ENCODE peak calls at places on chromosomes 6 and 20, in six cellular contexts. One of them, this sample, is unnamed.

GRCh38 chr6:14478396-14479225 is 361.0 kb downstream of the CD83 start:
- DNase-seq in NCI-H446: peak
- DNase-seq in aorta: no peak
- DNase-seq in DMS 273 treated with DMSO at 0.1 percent for 48 hours: no peak
- DNase-seq in transverse colon: no peak
- DNase-seq in activated T-cell treated with anti-CD3 and anti-CD28 coated beads, Interleukin-2, amount 50 U/mL, for 4 hours: no peak
- DNase-seq in this sample: peak

GRCh38 chr6:105492706-105493673 is 90.1 kb upstream of the PREP start:
- DNase-seq in NCI-H446: no peak
- DNase-seq in aorta: no peak
- DNase-seq in DMS 273 treated with DMSO at 0.1 percent for 48 hours: no peak
- DNase-seq in transverse colon: no peak
- DNase-seq in activated T-cell treated with anti-CD3 and anti-CD28 coated beads, Interleukin-2, amount 50 U/mL, for 4 hours: no peak
- DNase-seq in this sample: no peak

GRCh38 chr6:16130437-16130891 is 1.6 kb downstream of the MYLIP start:
- DNase-seq in NCI-H446: no peak
- DNase-seq in aorta: no peak
- DNase-seq in DMS 273 treated with DMSO at 0.1 percent for 48 hours: no peak
- DNase-seq in transverse colon: peak
- DNase-seq in activated T-cell treated with anti-CD3 and anti-CD28 coated beads, Interleukin-2, amount 50 U/mL, for 4 hours: no peak
- DNase-seq in this sample: no peak

GRCh38 chr6:138691595-138692057 is 81.9 kb upstream of the CCDC28A start:
- DNase-seq in NCI-H446: no peak
- DNase-seq in aorta: no peak
- DNase-seq in DMS 273 treated with DMSO at 0.1 percent for 48 hours: no peak
- DNase-seq in transverse colon: no peak
- DNase-seq in activated T-cell treated with anti-CD3 and anti-CD28 coated beads, Interleukin-2, amount 50 U/mL, for 4 hours: no peak
- DNase-seq in this sample: peak

GRCh38 chr6:89941031-89941775 is 46.9 kb downstream of the GJA10 start:
- DNase-seq in NCI-H446: no peak
- DNase-seq in aorta: no peak
- DNase-seq in DMS 273 treated with DMSO at 0.1 percent for 48 hours: no peak
- DNase-seq in transverse colon: peak
- DNase-seq in activated T-cell treated with anti-CD3 and anti-CD28 coated beads, Interleukin-2, amount 50 U/mL, for 4 hours: no peak
- DNase-seq in this sample: no peak

GRCh38 chr6:98002678-98003077 is 719.7 kb upstream of the MMS22L start:
- DNase-seq in NCI-H446: no peak
- DNase-seq in aorta: no peak
- DNase-seq in DMS 273 treated with DMSO at 0.1 percent for 48 hours: no peak
- DNase-seq in transverse colon: no peak
- DNase-seq in activated T-cell treated with anti-CD3 and anti-CD28 coated beads, Interleukin-2, amount 50 U/mL, for 4 hours: no peak
- DNase-seq in this sample: no peak

GRCh38 chr6:42523158-42523814 is 40.5 kb upstream of the UBR2 start:
- DNase-seq in NCI-H446: no peak
- DNase-seq in aorta: no peak
- DNase-seq in DMS 273 treated with DMSO at 0.1 percent for 48 hours: no peak
- DNase-seq in transverse colon: no peak
- DNase-seq in activated T-cell treated with anti-CD3 and anti-CD28 coated beads, Interleukin-2, amount 50 U/mL, for 4 hours: no peak
- DNase-seq in this sample: no peak

GRCh38 chr6:122289721-122290501 is 109.5 kb upstream of the HSF2 start:
- DNase-seq in NCI-H446: peak
- DNase-seq in aorta: no peak
- DNase-seq in DMS 273 treated with DMSO at 0.1 percent for 48 hours: no peak
- DNase-seq in transverse colon: no peak
- DNase-seq in activated T-cell treated with anti-CD3 and anti-CD28 coated beads, Interleukin-2, amount 50 U/mL, for 4 hours: no peak
- DNase-seq in this sample: peak

GRCh38 chr6:423799-424345 is 32.3 kb downstream of the IRF4 start:
- DNase-seq in NCI-H446: no peak
- DNase-seq in aorta: no peak
- DNase-seq in DMS 273 treated with DMSO at 0.1 percent for 48 hours: no peak
- DNase-seq in transverse colon: no peak
- DNase-seq in activated T-cell treated with anti-CD3 and anti-CD28 coated beads, Interleukin-2, amount 50 U/mL, for 4 hours: no peak
- DNase-seq in this sample: peak

GRCh38 chr6:35247642-35248231 is 11.8 kb upstream of the ZNF76 start:
- DNase-seq in NCI-H446: no peak
- DNase-seq in aorta: no peak
- DNase-seq in DMS 273 treated with DMSO at 0.1 percent for 48 hours: no peak
- DNase-seq in transverse colon: no peak
- DNase-seq in activated T-cell treated with anti-CD3 and anti-CD28 coated beads, Interleukin-2, amount 50 U/mL, for 4 hours: no peak
- DNase-seq in this sample: no peak

GRCh38 chr20:61350500-61351250 is 98.6 kb downstream of the CDH4 start:
- DNase-seq in NCI-H446: no peak
- DNase-seq in aorta: no peak
- DNase-seq in DMS 273 treated with DMSO at 0.1 percent for 48 hours: no peak
- DNase-seq in transverse colon: no peak
- DNase-seq in activated T-cell treated with anti-CD3 and anti-CD28 coated beads, Interleukin-2, amount 50 U/mL, for 4 hours: no peak
- DNase-seq in this sample: no peak

GRCh38 chr6:43845646-43846045 is 75.6 kb downstream of the VEGFA start:
- DNase-seq in NCI-H446: no peak
- DNase-seq in aorta: no peak
- DNase-seq in DMS 273 treated with DMSO at 0.1 percent for 48 hours: no peak
- DNase-seq in transverse colon: no peak
- DNase-seq in activated T-cell treated with anti-CD3 and anti-CD28 coated beads, Interleukin-2, amount 50 U/mL, for 4 hours: no peak
- DNase-seq in this sample: no peak

GRCh38 chr6:129390900-129391299 is 319.1 kb downstream of the ARHGAP18 start:
- DNase-seq in NCI-H446: no peak
- DNase-seq in aorta: no peak
- DNase-seq in DMS 273 treated with DMSO at 0.1 percent for 48 hours: no peak
- DNase-seq in transverse colon: no peak
- DNase-seq in activated T-cell treated with anti-CD3 and anti-CD28 coated beads, Interleukin-2, amount 50 U/mL, for 4 hours: no peak
- DNase-seq in this sample: no peak